ENCODE peak calls at places on chromosome 9, in seven cellular contexts. I is PC-9, M is HCT116, X is MM.1S, K is GM23248, R is GM23338, T is PC-3. W is an unnamed sample.

GRCh38 chr9:2853517-2853916 is 9.6 kb upstream of the PUM3 start:
- DNase-seq in K (no peak), R (no peak), I (no peak), X (no peak), T (peak; percentile 48), M (no peak), W (no peak)

GRCh38 chr9:122088880-122089567 is 4.1 kb downstream of the TTLL11 start:
- DNase-seq in I (peak; percentile 28), X (no peak), K (no peak), M (no peak), T (no peak), R (no peak), W (no peak)

GRCh38 chr9:3553076-3553765 is 27.4 kb upstream of the RFX3 start:
- DNase-seq in K (no peak), I (no peak), T (no peak), X (no peak), R (no peak), M (no peak), W (no peak)

GRCh38 chr9:127700140-127700539 is 6.6 kb upstream of the CFAP157 start:
- DNase-seq in M (no peak), K (no peak), I (no peak), X (no peak), R (no peak), T (no peak), W (no peak)

GRCh38 chr9:32350682-32351081 is 33.8 kb upstream of the ACO1 start:
- DNase-seq in I (no peak), M (peak; percentile 10), T (peak; percentile 62), K (peak; percentile 22), X (peak; percentile 42), R (peak; percentile 53), W (peak; percentile 16)

GRCh38 chr9:13485068-13485596 is 205.6 kb upstream of the MPDZ start:
- DNase-seq in M (no peak), R (no peak), I (peak; percentile 71), X (no peak), K (peak; percentile 85), T (peak; percentile 70), W (no peak)

GRCh38 chr9:118418887-118419620 is 714.9 kb downstream of the TLR4 start:
- DNase-seq in I (peak; percentile 39), T (peak; percentile 65), X (no peak), K (no peak), M (no peak), R (no peak), W (peak; percentile 38)

GRCh38 chr9:137433349-137433915 is 7.7 kb downstream of the ENTPD8 start:
- DNase-seq in K (no peak), R (no peak), X (no peak), M (no peak), T (no peak), I (no peak), W (no peak)

GRCh38 chr9:137657606-137658005 is 38.8 kb downstream of the EHMT1 start:
- DNase-seq in T (no peak), K (no peak), M (no peak), X (no peak), R (no peak), I (no peak), W (no peak)

GRCh38 chr9:12878342-12878978 is 103.6 kb downstream of the LURAP1L start:
- DNase-seq in I (peak; percentile 52), X (no peak), K (peak; percentile 3), M (no peak), T (peak; percentile 39), R (no peak), W (no peak)

GRCh38 chr9:83623634-83623991 is 670 bp downstream of the IDNK start:
- DNase-seq in X (peak; percentile 63), M (no peak), R (no peak), I (peak; percentile 34), T (peak; percentile 7), K (no peak), W (peak; percentile 15)

GRCh38 chr9:136095495-136096058 is 488 bp upstream of the NACC2 start:
- DNase-seq in T (peak; percentile 25), K (peak; percentile 73), R (no peak), M (no peak), X (no peak), I (peak; percentile 23), W (peak; percentile 63)

GRCh38 chr9:79895232-79895631 is 323.5 kb downstream of the TLE4 start:
- DNase-seq in X (no peak), R (no peak), I (no peak), T (no peak), M (no peak), K (no peak), W (no peak)

GRCh38 chr9:137444106-137444790 is 3.1 kb upstream of the ENTPD8 start:
- DNase-seq in M (no peak), R (no peak), X (no peak), K (no peak), T (no peak), I (no peak), W (no peak)

GRCh38 chr9:35407846-35408245 is 82.1 kb upstream of the RUSC2 start:
- DNase-seq in X (no peak), I (no peak), M (no peak), T (no peak), R (peak; percentile 4), K (no peak), W (no peak)

DNA sequence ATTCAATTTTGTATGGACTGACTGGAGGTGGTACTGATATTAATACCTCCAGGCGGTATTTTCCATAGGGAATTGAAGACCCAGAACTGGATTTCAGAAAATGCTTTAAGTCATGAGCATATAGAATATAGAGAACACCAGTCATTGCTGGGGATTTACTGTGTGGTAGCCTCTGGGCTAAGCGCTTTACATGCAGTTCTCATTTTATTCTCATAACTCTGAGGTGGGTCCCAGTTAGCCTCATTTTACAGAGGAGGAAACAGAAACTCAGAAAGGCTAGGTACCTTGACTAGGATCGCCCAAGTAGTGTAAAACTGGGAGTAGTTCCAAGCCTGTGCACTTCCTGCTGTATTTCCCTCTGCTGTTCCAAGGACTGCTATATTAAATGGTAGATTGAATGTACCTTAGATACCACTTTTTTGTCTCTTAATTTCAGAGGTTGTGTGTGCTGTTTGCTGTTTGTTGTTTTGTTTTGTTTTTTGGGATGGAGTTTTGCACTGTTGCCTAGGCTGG is 13.8 kb downstream of the SLC44A1 start:
- DNase-seq in R (no peak), X (peak; percentile 10), K (no peak), I (no peak), T (no peak), M (no peak), W (no peak)
- TF ChIP-seq EZH2 in R (no peak), X (no peak), K (no peak), I (no peak), T (no peak), M (no peak), W (no peak)

GRCh38 chr9:88824711-88825110 is 166.6 kb upstream of the S1PR3 start:
- DNase-seq in I (no peak), R (no peak), M (no peak), K (peak; percentile 36), X (no peak), T (no peak), W (no peak)
- H3K4me1 ChIP-seq in I (no peaks in the 10 kb centered on the region), R (no peaks in the 10 kb centered on the region), M (no peaks in the 10 kb centered on the region), K (peaks cover 6% of the 10 kb centered on the region), X (peaks cover 6% of the 10 kb centered on the region), T (no peaks in the 10 kb centered on the region), W (peaks cover 4% of the 10 kb centered on the region)

GRCh38 chr9:114655689-114656088 is 1.9 kb downstream of the TEX53 start:
- DNase-seq in M (no peak), T (no peak), R (no peak), K (peak; percentile 89), X (no peak), I (no peak), W (peak; percentile 21)

GRCh38 chr9:114657705-114658104 is at the start of gene TEX53:
- DNase-seq in X (no peak), T (no peak), I (no peak), K (no peak), M (no peak), R (no peak), W (no peak)

GRCh38 chr9:114656301-114656700 is 1.3 kb downstream of the TEX53 start:
- DNase-seq in I (no peak), R (no peak), M (no peak), K (no peak), X (no peak), T (no peak), W (no peak)

GRCh38 chr9:114652776-114653555 is 4.6 kb downstream of the TEX53 start:
- DNase-seq in K (peak; percentile 86), R (no peak), M (no peak), T (peak; percentile 2), X (no peak), I (no peak), W (no peak)

DNA sequence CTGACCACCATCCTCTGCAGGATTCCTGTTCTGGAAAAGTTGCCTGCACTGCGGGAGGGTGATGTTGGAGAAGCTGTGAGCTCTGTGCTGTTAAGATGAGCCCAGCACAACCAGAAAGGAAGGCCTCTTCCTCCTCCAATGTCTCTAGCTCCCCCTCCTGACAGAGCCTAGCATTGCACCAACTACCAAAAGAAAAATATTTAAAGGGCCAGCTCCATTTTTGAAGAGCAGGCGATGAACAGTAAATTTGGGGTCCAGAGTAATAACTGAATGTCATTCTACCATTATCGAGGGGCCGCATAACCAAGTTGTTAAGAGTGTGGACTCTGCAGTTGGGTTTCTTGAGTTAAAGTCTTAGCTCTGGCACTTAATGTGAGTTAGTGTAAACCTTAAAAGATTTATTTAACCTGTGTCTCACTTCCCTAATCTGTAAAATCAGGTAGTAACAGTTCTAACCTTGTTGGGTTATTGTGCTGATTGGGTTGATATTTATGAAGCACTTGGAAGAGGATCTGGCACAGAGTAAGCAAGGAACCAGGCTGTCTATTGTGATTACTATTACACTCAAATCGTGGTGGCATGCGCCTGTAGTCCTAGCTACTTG is 3.9 kb downstream of the TEX53 start:
- DNase-seq in K (peak; percentile 84), X (peak; percentile 78), R (peak; percentile 90), M (peak; percentile 57), T (peak; percentile 83), I (peak; percentile 60), W (peak; percentile 85)
- H3K9me2 ChIP-seq in K (no peaks in the 10 kb centered on the region), X (no peaks in the 10 kb centered on the region), R (no peaks in the 10 kb centered on the region), M (no peaks in the 10 kb centered on the region), T (no peaks in the 10 kb centered on the region), I (no peaks in the 10 kb centered on the region), W (no peaks in the 10 kb centered on the region)

GRCh38 chr9:126615251-126615790 is 1.6 kb downstream of the LMX1B start:
- DNase-seq in R (peak; percentile 67), K (peak; percentile 20), X (no peak), M (no peak), T (no peak), I (no peak), W (peak; percentile 66)

GRCh38 chr9:126617003-126617739 is 3.4 kb downstream of the LMX1B start:
- DNase-seq in K (no peak), I (no peak), T (no peak), X (no peak), M (no peak), R (peak; percentile 20), W (no peak)

GRCh38 chr9:126615791-126616447 is 2.2 kb downstream of the LMX1B start:
- DNase-seq in R (peak; percentile 69), X (no peak), K (no peak), T (no peak), M (no peak), I (no peak), W (no peak)

GRCh38 chr9:126617740-126618133 is 4.0 kb downstream of the LMX1B start:
- DNase-seq in I (no peak), T (no peak), K (no peak), M (no peak), X (no peak), R (peak; percentile 37), W (no peak)

DNA sequence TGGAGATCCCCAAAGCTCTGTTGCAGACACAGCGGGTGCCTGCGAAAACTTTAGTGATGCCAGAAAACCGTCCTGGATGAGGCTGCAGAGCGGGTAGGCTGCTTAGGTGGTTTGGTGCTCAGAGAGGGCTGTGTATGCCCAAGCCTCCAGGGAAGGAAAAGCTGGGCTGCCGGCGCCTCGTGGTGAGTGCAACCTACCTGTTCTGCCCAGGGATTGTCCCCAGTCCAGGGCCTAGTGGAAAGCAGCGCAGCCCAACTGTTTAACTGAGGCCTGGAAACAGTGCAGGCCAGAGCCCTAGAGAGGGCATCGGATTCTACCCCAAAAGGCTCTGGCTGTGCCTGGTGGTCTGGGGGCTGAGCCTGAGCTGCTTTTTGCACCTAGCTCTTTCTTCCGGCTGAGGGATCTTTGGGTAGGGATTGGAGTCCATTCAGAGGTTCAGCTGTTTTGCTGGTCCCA is 2.8 kb downstream of the LMX1B start:
- DNase-seq in K (no peak), I (no peak), T (no peak), R (peak; percentile 46), M (no peak), X (no peak), W (no peak)
- TF ChIP-seq EZH2 in K (no peak), I (no peak), T (no peak), R (peak; percentile 39), M (no peak), X (no peak), W (no peak)